ENCODE peak calls at places on chromosomes 11 and 22, in six cellular contexts. X is cardiac muscle cell, E is heart left ventricle, T is SHP77, K is DMS153, S is thoracic aorta. F is an unnamed sample.

GRCh38 chr11:111797145-111797581 is 31.0 kb upstream of the PPP2R1B start:
- DNase-seq in K (no peak), T (no peak), S (no peak), E (no peak), X (peak; percentile 54), F (no peak)

GRCh38 chr11:116862951-116863350 is 25.5 kb upstream of the APOA1 start:
- DNase-seq in S (no peak), X (no peak), T (no peak), E (no peak), K (no peak), F (no peak)

GRCh38 chr11:13717331-13717730 is 48.9 kb downstream of the FAR1 start:
- DNase-seq in E (no peak), X (peak; percentile 83), T (no peak), S (no peak), K (no peak), F (no peak)

GRCh38 chr22:20464096-20464614 is 26.5 kb upstream of the SCARF2 start:
- DNase-seq in X (no peak), T (no peak), E (no peak), K (no peak), S (no peak), F (no peak)

GRCh38 chr11:34234086-34234740 is 123.6 kb downstream of the ABTB2 start:
- DNase-seq in K (no peak), X (peak; percentile 58), S (no peak), T (no peak), E (no peak), F (no peak)

GRCh38 chr11:65779919-65780769 is 632 bp downstream of the AP5B1 start:
- DNase-seq in T (peak; percentile 63), K (peak; percentile 39), E (peak; percentile 80), S (no peak), X (peak; percentile 83), F (no peak)

GRCh38 chr11:125468025-125468424 is 28.0 kb downstream of the FEZ1 start:
- DNase-seq in K (no peak), E (no peak), X (no peak), S (no peak), T (no peak), F (no peak)

GRCh38 chr11:85661972-85662664 is 2.8 kb downstream of the CREBZF start:
- DNase-seq in S (no peak), X (peak; percentile 32), T (no peak), E (no peak), K (no peak), F (no peak)

GRCh38 chr11:119307974-119308373 is 9.0 kb downstream of the MCAM start:
- DNase-seq in T (no peak), E (no peak), K (no peak), X (no peak), S (no peak), F (no peak)

GRCh38 chr11:33187851-33188722 is 26.8 kb upstream of the CSTF3 start:
- DNase-seq in S (no peak), K (no peak), X (no peak), T (no peak), E (no peak), F (no peak)

GRCh38 chr11:117528061-117528780 is 200.6 kb downstream of the CEP164 start:
- DNase-seq in K (no peak), X (no peak), T (no peak), S (no peak), E (no peak), F (no peak)

GRCh38 chr11:69437001-69437875 is 44.2 kb upstream of the LINC01488 start:
- DNase-seq in T (no peak), K (no peak), S (no peak), X (no peak), E (no peak), F (no peak)

GRCh38 chr22:49322231-49322630 is 505.4 kb downstream of the BRD1 start:
- DNase-seq in E (no peak), T (no peak), K (no peak), X (no peak), S (no peak), F (no peak)

GRCh38 chr11:202490-202889 is 4.7 kb downstream of the BET1L start:
- DNase-seq in T (no peak), S (no peak), K (no peak), E (no peak), X (no peak), F (no peak)

GRCh38 chr11:128093689-128094088 is 493.7 kb downstream of the ETS1 start:
- DNase-seq in K (no peak), X (no peak), S (no peak), T (no peak), E (no peak), F (no peak)

GRCh38 chr11:19769820-19770219 is 57.2 kb downstream of the NAV2 start:
- DNase-seq in T (no peak), S (no peak), E (no peak), K (peak; percentile 10), X (peak; percentile 55), F (no peak)

GRCh38 chr22:43205748-43206514 is 19.0 kb upstream of the TTLL12 start:
- DNase-seq in K (no peak), X (no peak), T (no peak), S (no peak), E (no peak), F (no peak)

GRCh38 chr22:49327411-49327810 is 500.3 kb downstream of the BRD1 start:
- DNase-seq in S (no peak), E (no peak), T (no peak), X (no peak), K (no peak), F (no peak)

GRCh38 chr22:31046591-31047226 is 34.4 kb upstream of the SMTN start:
- DNase-seq in E (peak; percentile 91), S (no peak), T (no peak), X (peak; percentile 81), K (peak; percentile 20), F (no peak)

GRCh38 chr11:14386895-14387480 is 28.0 kb upstream of the RRAS2 start:
- DNase-seq in S (no peak), T (no peak), E (peak; percentile 32), K (no peak), X (peak; percentile 90), F (no peak)

GRCh38 chr11:74005721-74006517 is 3.0 kb downstream of the UCP3 start:
- DNase-seq in X (no peak), K (no peak), T (no peak), S (no peak), E (no peak), F (no peak)

GRCh38 chr11:121123670-121124069 is 22.6 kb downstream of the TECTA start:
- DNase-seq in X (no peak), K (no peak), S (no peak), E (no peak), T (no peak), F (no peak)

GRCh38 chr11:111299111-111300026 is 1.0 kb downstream of the POU2AF3 start:
- DNase-seq in S (no peak), T (no peak), X (peak; percentile 48), E (peak; percentile 25), K (no peak), F (no peak)

GRCh38 chr11:10628506-10629236 is 60.2 kb upstream of the LYVE1 start:
- DNase-seq in K (peak; percentile 18), X (no peak), S (no peak), T (no peak), E (no peak), F (no peak)

GRCh38 chr11:114183041-114183511 is 113.1 kb upstream of the NNMT start:
- DNase-seq in K (no peak), E (no peak), X (no peak), T (no peak), S (no peak), F (no peak)

GRCh38 chr11:113192121-113192925 is 122.1 kb upstream of the TTC12 start:
- DNase-seq in T (no peak), S (no peak), X (no peak), K (no peak), E (no peak), F (no peak)

GRCh38 chr22:37163618-37164534 is 14.2 kb upstream of the IL2RB start:
- DNase-seq in E (no peak), K (no peak), S (no peak), T (no peak), X (no peak), F (no peak)

GRCh38 chr11:62176766-62177165 is 13.2 kb upstream of the SCGB1D1 start:
- DNase-seq in E (no peak), S (no peak), T (no peak), X (no peak), K (no peak), F (no peak)

GRCh38 chr22:25347752-25348102 is 128.3 kb downstream of the CRYBB2 start:
- DNase-seq in K (no peak), E (no peak), T (no peak), X (no peak), S (no peak), F (no peak)

GRCh38 chr11:66317766-66318575 is 1.1 kb upstream of the CD248 start:
- DNase-seq in E (peak; percentile 61), X (peak; percentile 97), K (no peak), T (peak; percentile 49), S (no peak), F (no peak)